ENCODE peak calls at places on chromosomes 6 and 20, in eight cellular contexts. J, N, H, F, Q, O, L and U are unnamed samples.

GRCh38 chr20:13788167-13788834 is 3.5 kb downstream of the NDUFAF5 start:
- DNase-seq in J (peak; percentile 35), N (peak; percentile 12), H (peak; percentile 64), F (no peak), Q (no peak), O (no peak), L (peak; percentile 70), U (peak; percentile 11)

GRCh38 chr20:50211065-50211464 is 20.4 kb downstream of the CEBPB start:
- DNase-seq in J (no peak), N (no peak), H (no peak), F (no peak), Q (no peak), O (no peak), L (no peak), U (no peak)

GRCh38 chr20:13199279-13199678 is 21.8 kb upstream of the ISM1 start:
- DNase-seq in J (no peak), N (no peak), H (no peak), F (no peak), Q (no peak), O (no peak), L (no peak), U (no peak)

GRCh38 chr6:167750956-167751358 is 75.8 kb upstream of the AFDN start:
- DNase-seq in J (peak; percentile 84), N (peak; percentile 99), H (peak; percentile 95), F (no peak), Q (peak; percentile 62), O (no peak), L (peak; percentile 68), U (no peak)

GRCh38 chr6:85405175-85405852 is 44.6 kb upstream of the NT5E start:
- DNase-seq in J (peak; percentile 50), N (no peak), H (peak; percentile 74), F (no peak), Q (no peak), O (no peak), L (no peak), U (no peak)

GRCh38 chr20:11502051-11502450 is 415.6 kb upstream of the BTBD3 start:
- DNase-seq in J (no peak), N (no peak), H (no peak), F (no peak), Q (no peak), O (no peak), L (no peak), U (no peak)

GRCh38 chr20:5511505-5511904 is 194.8 kb upstream of the PROKR2 start:
- DNase-seq in J (no peak), N (no peak), H (no peak), F (no peak), Q (no peak), O (no peak), L (no peak), U (no peak)

GRCh38 chr6:3333263-3333662 is 74.5 kb downstream of the PSMG4 start:
- DNase-seq in J (no peak), N (no peak), H (no peak), F (no peak), Q (peak; percentile 56), O (no peak), L (no peak), U (no peak)

GRCh38 chr6:107972413-107973096 is 14.5 kb upstream of the SEC63 start:
- DNase-seq in J (no peak), N (no peak), H (no peak), F (no peak), Q (no peak), O (peak; percentile 33), L (peak; percentile 53), U (no peak)

GRCh38 chr6:166573456-166574216 is 12.8 kb downstream of the RAMACL start:
- DNase-seq in J (no peak), N (no peak), H (peak; percentile 34), F (no peak), Q (no peak), O (no peak), L (no peak), U (no peak)

GRCh38 chr6:155706341-155706740 is 250.7 kb upstream of the NOX3 start:
- DNase-seq in J (no peak), N (no peak), H (no peak), F (no peak), Q (no peak), O (no peak), L (no peak), U (no peak)

GRCh38 chr6:129501401-129502051 is 208.5 kb downstream of the ARHGAP18 start:
- DNase-seq in J (peak; percentile 14), N (peak; percentile 84), H (no peak), F (no peak), Q (peak; percentile 73), O (no peak), L (peak; percentile 69), U (peak; percentile 29)

GRCh38 chr6:54681987-54682386 is 164.6 kb upstream of the FAM83B start:
- DNase-seq in J (no peak), N (no peak), H (no peak), F (no peak), Q (no peak), O (no peak), L (no peak), U (peak; percentile 25)

GRCh38 chr20:62786100-62786499 is 10.2 kb upstream of the MRGBP start:
- DNase-seq in J (no peak), N (no peak), H (no peak), F (no peak), Q (no peak), O (no peak), L (no peak), U (no peak)

GRCh38 chr20:3927486-3928291 is 38.5 kb downstream of the PANK2 start:
- DNase-seq in J (no peak), N (no peak), H (no peak), F (no peak), Q (no peak), O (no peak), L (no peak), U (no peak)

GRCh38 chr6:140341272-140341671 is 966.8 kb upstream of the CITED2 start:
- DNase-seq in J (no peak), N (no peak), H (no peak), F (no peak), Q (no peak), O (no peak), L (no peak), U (no peak)

GRCh38 chr6:168099201-168100010 is 20.4 kb upstream of the FRMD1 start:
- DNase-seq in J (no peak), N (no peak), H (no peak), F (no peak), Q (no peak), O (peak; percentile 4), L (no peak), U (no peak)

GRCh38 chr6:73520688-73521350 is at the start of gene EEF1A1:
- DNase-seq in J (peak; percentile 100), N (peak; percentile 100), H (peak; percentile 100), F (peak; percentile 99), Q (peak; percentile 99), O (peak; percentile 99), L (peak; percentile 99), U (peak; percentile 88)
- TF ChIP-seq POLR2A in J (peak; percentile 100), N (peak; percentile 99), H (peak; percentile 99), F (peak; percentile 100), Q (peak; percentile 100), O (peak; percentile 99), L (peak; percentile 89), U (peak; percentile 99)

GRCh38 chr20:58524814-58525213 is 9.6 kb upstream of the APCDD1L start:
- DNase-seq in J (no peak), N (no peak), H (no peak), F (no peak), Q (peak; percentile 34), O (no peak), L (no peak), U (peak; percentile 84)

GRCh38 chr20:58521763-58522162 is 6.6 kb upstream of the APCDD1L start:
- DNase-seq in J (no peak), N (no peak), H (no peak), F (no peak), Q (peak; percentile 30), O (no peak), L (no peak), U (no peak)

GRCh38 chr20:58523916-58524315 is 8.7 kb upstream of the APCDD1L start:
- DNase-seq in J (no peak), N (no peak), H (no peak), F (no peak), Q (peak; percentile 38), O (no peak), L (no peak), U (no peak)

GRCh38 chr20:58519940-58520712 is 4.9 kb upstream of the APCDD1L start:
- DNase-seq in J (no peak), N (no peak), H (no peak), F (no peak), Q (peak; percentile 14), O (no peak), L (no peak), U (no peak)

GRCh38 chr20:58523072-58523681 is 8.0 kb upstream of the APCDD1L start:
- DNase-seq in J (no peak), N (no peak), H (no peak), F (no peak), Q (no peak), O (no peak), L (no peak), U (no peak)
- TF ChIP-seq POLR2A in J (no peak), N (no peak), H (no peak), F (no peak), Q (no peak), O (no peak), L (no peak), U (no peak)

DNA sequence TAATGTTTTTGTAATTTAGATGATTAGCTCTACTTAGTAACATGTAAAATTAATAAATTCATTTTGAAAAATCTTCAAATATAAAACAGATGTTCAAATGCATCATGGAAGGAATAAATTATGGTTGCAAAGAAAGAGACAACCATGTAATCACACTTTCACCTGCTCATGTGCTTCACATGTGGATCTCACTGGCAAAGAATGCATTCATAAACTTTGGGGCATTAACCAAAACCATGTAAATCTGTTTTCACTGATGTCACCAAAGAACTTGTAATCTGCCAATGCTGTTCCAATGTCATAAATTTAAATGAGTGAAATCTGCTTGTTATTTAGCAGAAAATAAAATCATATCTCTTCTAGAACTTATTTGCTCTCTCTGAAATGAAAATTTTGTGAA is 142.7 kb downstream of the TENT5A start:
- DNase-seq in J (no peak), N (no peak), H (no peak), F (no peak), Q (no peak), O (no peak), L (no peak), U (no peak)
- TF ChIP-seq POLR2A in J (no peak), N (no peak), H (no peak), F (no peak), Q (no peak), O (no peak), L (no peak), U (no peak)

GRCh38 chr6:15665237-15665636 is 2.4 kb upstream of the DTNBP1 start:
- DNase-seq in J (no peak), N (no peak), H (no peak), F (no peak), Q (no peak), O (no peak), L (no peak), U (no peak)

GRCh38 chr6:15663057-15663638 is 320 bp upstream of the DTNBP1 start:
- DNase-seq in J (no peak), N (no peak), H (no peak), F (no peak), Q (no peak), O (no peak), L (no peak), U (peak; percentile 94)

GRCh38 chr6:15661815-15662245 is 998 bp downstream of the DTNBP1 start:
- DNase-seq in J (no peak), N (no peak), H (no peak), F (no peak), Q (no peak), O (no peak), L (no peak), U (no peak)

GRCh38 chr6:15659181-15659580 is 3.6 kb downstream of the DTNBP1 start:
- DNase-seq in J (no peak), N (no peak), H (no peak), F (no peak), Q (no peak), O (no peak), L (no peak), U (no peak)

GRCh38 chr6:15662246-15663056 is at the start of gene DTNBP1:
- DNase-seq in J (peak; percentile 89), N (peak; percentile 76), H (peak; percentile 89), F (no peak), Q (peak; percentile 87), O (peak; percentile 85), L (peak; percentile 89), U (peak; percentile 78)
- TF ChIP-seq POLR2A in J (peak; percentile 57), N (peak; percentile 38), H (peak; percentile 52), F (no peak), Q (no peak), O (no peak), L (no peak), U (peak; percentile 72)